ENCODE peak calls at places on chromosomes 6 and 20, in eight cellular contexts. X, J, E, L, M, D, Z and F are unnamed samples.

GRCh38 chr6:55853008-55854001 is 22.1 kb downstream of the BMP5 start:
- DNase-seq in X (no peak), J (no peak), E (no peak), L (no peak), M (no peak), D (no peak), Z (peak), F (no peak)

GRCh38 chr6:30615219-30615957 is 1.7 kb downstream of the PPP1R10 start:
- DNase-seq in X (peak), J (no peak), E (peak), L (peak), M (peak), D (peak), Z (peak), F (peak)

GRCh38 chr6:167833396-167833763 is 6.7 kb downstream of the AFDN start:
- DNase-seq in X (no peak), J (no peak), E (no peak), L (no peak), M (no peak), D (no peak), Z (no peak), F (no peak)

GRCh38 chr6:87663434-87663833 is 38.6 kb downstream of the AKIRIN2 start:
- DNase-seq in X (no peak), J (no peak), E (no peak), L (no peak), M (no peak), D (no peak), Z (no peak), F (no peak)

GRCh38 chr6:63705707-63706106 is 70.1 kb downstream of the PHF3 start:
- DNase-seq in X (no peak), J (no peak), E (peak), L (no peak), M (no peak), D (no peak), Z (no peak), F (no peak)

GRCh38 chr20:62320581-62321354 is 18.0 kb downstream of the ADRM1 start:
- DNase-seq in X (no peak), J (peak), E (no peak), L (peak), M (peak), D (no peak), Z (peak), F (no peak)

GRCh38 chr6:157717266-157717870 is 105.7 kb upstream of the SNX9 start:
- DNase-seq in X (no peak), J (no peak), E (no peak), L (no peak), M (no peak), D (no peak), Z (no peak), F (no peak)

GRCh38 chr6:55664581-55665223 is 85.7 kb upstream of the HMGCLL1 start:
- DNase-seq in X (no peak), J (no peak), E (no peak), L (peak), M (no peak), D (no peak), Z (peak), F (no peak)

GRCh38 chr6:44524491-44525227 is 137.2 kb downstream of the CDC5L start:
- DNase-seq in X (no peak), J (no peak), E (no peak), L (no peak), M (no peak), D (no peak), Z (no peak), F (no peak)

GRCh38 chr6:165889636-165890403 is 226.8 kb upstream of the PDE10A start:
- DNase-seq in X (peak), J (no peak), E (peak), L (peak), M (peak), D (peak), Z (peak), F (peak)

GRCh38 chr6:56660374-56660730 is 17.7 kb upstream of the DST start:
- DNase-seq in X (no peak), J (no peak), E (peak), L (no peak), M (no peak), D (no peak), Z (no peak), F (no peak)

GRCh38 chr6:128209771-128210170 is 308.9 kb upstream of the THEMIS start:
- DNase-seq in X (no peak), J (no peak), E (peak), L (peak), M (no peak), D (peak), Z (peak), F (peak)

GRCh38 chr6:111721677-111722219 is 116.1 kb upstream of the TRAF3IP2 start:
- DNase-seq in X (no peak), J (no peak), E (no peak), L (peak), M (peak), D (no peak), Z (peak), F (no peak)

GRCh38 chr20:4812216-4812615 is 90.5 kb downstream of the PRND start:
- DNase-seq in X (no peak), J (no peak), E (no peak), L (no peak), M (no peak), D (no peak), Z (no peak), F (no peak)

GRCh38 chr20:1005452-1006027 is 3.4 kb upstream of the RSPO4 start:
- DNase-seq in X (no peak), J (peak), E (peak), L (peak), M (peak), D (no peak), Z (peak), F (peak)

GRCh38 chr6:9136141-9136865 is 701.0 kb upstream of the SLC35B3 start:
- DNase-seq in X (no peak), J (no peak), E (no peak), L (no peak), M (no peak), D (no peak), Z (no peak), F (no peak)

GRCh38 chr6:44730771-44731391 is 343.4 kb downstream of the CDC5L start:
- DNase-seq in X (no peak), J (no peak), E (peak), L (no peak), M (no peak), D (peak), Z (peak), F (no peak)

GRCh38 chr6:12290490-12290820 is 294 bp downstream of the EDN1 start:
- DNase-seq in X (no peak), J (no peak), E (no peak), L (no peak), M (no peak), D (no peak), Z (no peak), F (no peak)

GRCh38 chr6:134065706-134066105 is 13.3 kb upstream of the SLC2A12 start:
- DNase-seq in X (no peak), J (no peak), E (peak), L (peak), M (peak), D (no peak), Z (peak), F (peak)

GRCh38 chr20:21704408-21705385 is 767 bp upstream of the PAX1 start:
- DNase-seq in X (no peak), J (no peak), E (no peak), L (no peak), M (peak), D (no peak), Z (no peak), F (no peak)

GRCh38 chr6:122388945-122389344 is 10.5 kb upstream of the HSF2 start:
- DNase-seq in X (no peak), J (no peak), E (no peak), L (no peak), M (no peak), D (no peak), Z (no peak), F (no peak)

GRCh38 chr6:80932364-80932763 is 820.1 kb downstream of the TENT5A start:
- DNase-seq in X (no peak), J (no peak), E (peak), L (peak), M (no peak), D (peak), Z (no peak), F (no peak)

GRCh38 chr6:33599413-33599911 is 19.4 kb upstream of the BAK1 start:
- DNase-seq in X (no peak), J (no peak), E (no peak), L (no peak), M (no peak), D (no peak), Z (peak), F (no peak)

DNA sequence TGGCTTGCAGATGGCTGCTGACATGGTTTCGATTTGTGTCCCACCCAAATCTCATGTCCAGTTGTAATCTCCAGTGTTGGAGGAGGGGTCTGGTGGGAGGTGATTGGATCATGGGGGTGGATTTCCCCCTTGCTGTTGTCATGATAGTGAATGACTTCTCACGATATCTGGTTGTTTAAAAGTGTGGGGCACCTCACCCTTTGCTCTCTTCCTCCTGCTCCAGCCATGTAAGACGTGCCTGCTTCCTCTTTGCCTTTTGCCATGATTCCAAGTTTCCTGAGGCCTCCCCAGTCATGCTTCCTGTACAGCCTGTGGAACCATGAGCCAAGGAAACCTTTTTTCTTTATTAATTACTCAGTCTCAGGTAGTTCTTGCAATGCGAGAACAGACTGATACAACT is 77.6 kb upstream of the FUCA2 start:
- DNase-seq in X (no peak), J (no peak), E (no peak), L (no peak), M (no peak), D (no peak), Z (no peak), F (no peak)
- H3K4me3 ChIP-seq in X (no peak), J (no peak), E (no peak), L (no peak), M (no peak), D (no peak), Z (no peak), F (no peak)

GRCh38 chr6:3249821-3250220 is 8.9 kb upstream of the PSMG4 start:
- DNase-seq in X (no peak), J (no peak), E (no peak), L (no peak), M (no peak), D (no peak), Z (no peak), F (no peak)

GRCh38 chr6:3250278-3250677 is 8.5 kb upstream of the PSMG4 start:
- DNase-seq in X (no peak), J (no peak), E (peak), L (peak), M (no peak), D (no peak), Z (no peak), F (no peak)

GRCh38 chr6:3252369-3252768 is 6.4 kb upstream of the PSMG4 start:
- DNase-seq in X (no peak), J (no peak), E (no peak), L (no peak), M (no peak), D (no peak), Z (no peak), F (no peak)

GRCh38 chr6:3252861-3253596 is 5.7 kb upstream of the PSMG4 start:
- DNase-seq in X (no peak), J (no peak), E (no peak), L (no peak), M (no peak), D (no peak), Z (no peak), F (no peak)

DNA sequence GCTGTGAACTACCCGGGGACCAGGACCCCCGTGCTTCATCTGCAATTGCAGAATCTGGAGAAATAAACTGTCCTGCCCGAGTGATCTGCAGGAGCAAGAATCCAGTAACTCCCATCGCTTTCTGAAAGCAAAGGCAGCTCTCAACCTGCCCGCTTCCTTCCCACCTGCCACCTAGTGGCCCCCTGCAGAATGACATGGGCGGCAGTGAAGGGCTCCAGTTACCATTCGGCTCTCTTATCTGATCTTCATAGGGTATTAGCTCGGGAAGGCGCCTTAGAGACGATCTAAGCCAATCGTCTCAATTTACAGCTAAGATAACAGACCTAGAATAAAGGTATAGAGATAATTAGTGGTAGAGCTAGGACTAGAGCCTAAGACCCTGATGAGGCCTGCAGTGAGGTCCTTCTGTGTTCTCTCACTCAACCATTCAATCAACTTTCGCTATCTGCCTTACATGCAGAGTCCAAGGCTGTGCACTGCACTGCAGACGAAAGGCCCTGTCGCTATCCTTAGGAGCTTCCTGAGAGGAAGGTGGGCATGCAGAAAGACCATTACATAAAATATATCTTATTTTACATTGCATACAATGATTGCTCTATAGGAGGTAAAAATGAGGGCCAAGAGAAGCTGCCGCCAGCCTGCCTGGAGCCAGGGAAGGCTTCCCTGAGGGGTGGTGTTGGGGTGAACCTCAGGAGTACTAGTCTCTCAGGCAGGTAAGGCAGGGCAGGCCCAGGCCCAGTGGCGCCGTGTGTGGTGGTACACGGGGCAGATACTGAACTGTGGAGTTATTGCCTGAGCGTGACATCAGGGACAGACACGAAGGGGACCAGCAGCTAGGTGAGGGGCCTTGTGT is 7.1 kb upstream of the PSMG4 start:
- DNase-seq in X (peak), J (peak), E (peak), L (peak), M (peak), D (peak), Z (peak), F (peak)
- TF ChIP-seq CTCF in X (peak), J (peak), E (peak), L (peak), M (peak), D (peak), Z (peak), F (peak)

GRCh38 chr6:138596591-138596990 is 97.3 kb upstream of the NHSL1 start:
- DNase-seq in X (no peak), J (no peak), E (no peak), L (no peak), M (no peak), D (no peak), Z (no peak), F (no peak)
- H3K4me3 ChIP-seq in X (no peak), J (no peak), E (no peak), L (no peak), M (no peak), D (no peak), Z (no peak), F (no peak)

GRCh38 chr20:38043512-38044300 is 10.2 kb downstream of the RPRD1B start:
- DNase-seq in X (no peak), J (no peak), E (peak), L (peak), M (no peak), D (peak), Z (peak), F (no peak)
- TF ChIP-seq CTCF in X (peak), J (no peak), E (no peak), L (peak), M (no peak), D (no peak), Z (peak), F (no peak)

GRCh38 chr6:101392561-101393230 is 812 bp upstream of the GRIK2 start:
- DNase-seq in X (no peak), J (no peak), E (no peak), L (no peak), M (peak), D (no peak), Z (peak), F (no peak)
- H3K4me3 ChIP-seq in X (no peak), J (no peak), E (no peak), L (peak), M (peak), D (peak), Z (peak), F (peak)